ENCODE peak calls at places on chromosome 11, in seven cellular contexts. K, V, I, P, W, B and A are unnamed samples.

GRCh38 chr11:33089776-33090175 is 50.4 kb downstream of the TCP11L1 start:
- DNase-seq in P (no peak), B (peak), I (peak), W (no peak), V (no peak), K (no peak), A (no peak)

GRCh38 chr11:24132471-24132870 is 364.4 kb upstream of the LUZP2 start:
- DNase-seq in V (no peak), W (no peak), I (no peak), B (no peak), P (no peak), K (no peak), A (no peak)

GRCh38 chr11:70456921-70457532 is 58.7 kb downstream of the CTTN start:
- DNase-seq in K (no peak), B (peak), W (peak), V (no peak), P (peak), I (peak), A (no peak)

GRCh38 chr11:1547467-1548098 is 24.5 kb downstream of the DUSP8 start:
- DNase-seq in B (no peak), P (no peak), I (no peak), W (no peak), V (no peak), K (no peak), A (no peak)

GRCh38 chr11:125062931-125063428 is at the start of gene SLC37A2:
- DNase-seq in K (peak), W (peak), V (peak), I (peak), B (peak), P (peak), A (no peak)

GRCh38 chr11:54558919-54559318 is 44.9 kb downstream of the OR4C46 start:
- DNase-seq in P (no peak), K (no peak), W (no peak), B (no peak), V (no peak), I (no peak), A (no peak)

GRCh38 chr11:60482361-60482760 is 10.2 kb upstream of the MS4A12 start:
- DNase-seq in W (no peak), P (no peak), B (peak), I (no peak), K (no peak), V (no peak), A (no peak)

GRCh38 chr11:2803186-2804057 is 82.2 kb downstream of the CDKN1C start:
- DNase-seq in K (peak), B (no peak), P (peak), I (no peak), V (no peak), W (no peak), A (no peak)

GRCh38 chr11:105456950-105457349 is 152.9 kb upstream of the GRIA4 start:
- DNase-seq in K (no peak), B (no peak), P (no peak), I (no peak), W (no peak), V (no peak), A (no peak)

GRCh38 chr11:127247261-127247660 is 246.7 kb upstream of the KIRREL3 start:
- DNase-seq in P (no peak), W (no peak), I (no peak), B (no peak), K (no peak), V (no peak), A (no peak)

GRCh38 chr11:134412508-134413333 is 679 bp upstream of the B3GAT1 start:
- DNase-seq in W (no peak), K (peak), B (no peak), I (no peak), P (no peak), V (no peak), A (no peak)

GRCh38 chr11:120326845-120327281 is 1.8 kb downstream of the TLCD5 start:
- DNase-seq in B (no peak), W (peak), V (peak), P (no peak), I (peak), K (no peak), A (no peak)

GRCh38 chr11:62980133-62980760 is 4.5 kb downstream of the SLC22A6 start:
- DNase-seq in V (no peak), B (no peak), W (peak), K (no peak), P (no peak), I (peak), A (no peak)

GRCh38 chr11:97962758-97963157 is 1058.0 kb upstream of the CNTN5 start:
- DNase-seq in P (no peak), V (no peak), B (no peak), K (no peak), W (no peak), I (no peak), A (no peak)

GRCh38 chr11:30387891-30388861 is 65.3 kb downstream of the ARL14EP start:
- DNase-seq in I (no peak), V (no peak), B (no peak), K (no peak), P (no peak), W (no peak), A (no peak)

GRCh38 chr11:59009661-59010060 is 70.4 kb downstream of the GLYATL1 start:
- DNase-seq in P (no peak), B (peak), W (no peak), K (no peak), V (no peak), I (no peak), A (no peak)

GRCh38 chr11:71309611-71310010 is 57.2 kb upstream of the SHANK2 start:
- DNase-seq in B (no peak), V (no peak), P (peak), I (no peak), W (no peak), K (peak), A (no peak)

GRCh38 chr11:68968306-68969255 is 12.2 kb downstream of the MRGPRD start:
- DNase-seq in K (peak), W (no peak), I (no peak), B (no peak), P (peak), V (no peak), A (no peak)

GRCh38 chr11:40186401-40187091 is 1272.9 kb downstream of the LRRC4C start:
- DNase-seq in P (no peak), I (no peak), K (no peak), V (no peak), W (no peak), B (no peak), A (no peak)

GRCh38 chr11:27505781-27506180 is 788 bp downstream of the LIN7C start:
- DNase-seq in B (no peak), K (no peak), P (no peak), V (no peak), W (no peak), I (no peak), A (no peak)

GRCh38 chr11:126419801-126420729 is 64.6 kb downstream of the ST3GAL4 start:
- DNase-seq in P (no peak), W (peak), V (peak), I (peak), B (peak), K (no peak), A (no peak)

GRCh38 chr11:91305402-91305801 is 919.2 kb upstream of the FAT3 start:
- DNase-seq in V (no peak), W (no peak), P (no peak), K (no peak), B (no peak), I (no peak), A (no peak)

GRCh38 chr11:59706518-59707285 is 6.9 kb downstream of the OR10V1 start:
- DNase-seq in I (peak), B (no peak), V (no peak), W (peak), K (no peak), P (no peak), A (peak)

GRCh38 chr11:57460756-57461749 is 725 bp downstream of the RTN4RL2 start:
- DNase-seq in V (peak), I (no peak), K (peak), B (no peak), W (no peak), P (no peak), A (no peak)

GRCh38 chr11:57638811-57639320 is 10.8 kb downstream of the YPEL4 start:
- DNase-seq in V (no peak), I (peak), B (no peak), W (peak), K (no peak), P (peak), A (no peak)

GRCh38 chr11:707817-708420 is 1.9 kb downstream of the EPS8L2 start:
- DNase-seq in K (peak), I (no peak), V (no peak), W (no peak), B (no peak), P (no peak), A (no peak)

GRCh38 chr11:32149748-32150147 is 58.9 kb downstream of the RCN1 start:
- DNase-seq in K (no peak), I (no peak), V (no peak), B (no peak), P (no peak), W (no peak), A (no peak)

GRCh38 chr11:69075421-69076128 is 26.8 kb downstream of the TPCN2 start:
- DNase-seq in B (no peak), P (no peak), W (peak), V (no peak), K (no peak), I (peak), A (no peak)

GRCh38 chr11:132410383-132410782 is 1040.0 kb downstream of the NTM start:
- DNase-seq in V (no peak), I (no peak), B (no peak), P (no peak), W (no peak), K (no peak), A (no peak)
- TF ChIP-seq CTCF in V (no peak), I (no peak), B (no peak), P (no peak), W (no peak), K (no peak), A (no peak)

DNA sequence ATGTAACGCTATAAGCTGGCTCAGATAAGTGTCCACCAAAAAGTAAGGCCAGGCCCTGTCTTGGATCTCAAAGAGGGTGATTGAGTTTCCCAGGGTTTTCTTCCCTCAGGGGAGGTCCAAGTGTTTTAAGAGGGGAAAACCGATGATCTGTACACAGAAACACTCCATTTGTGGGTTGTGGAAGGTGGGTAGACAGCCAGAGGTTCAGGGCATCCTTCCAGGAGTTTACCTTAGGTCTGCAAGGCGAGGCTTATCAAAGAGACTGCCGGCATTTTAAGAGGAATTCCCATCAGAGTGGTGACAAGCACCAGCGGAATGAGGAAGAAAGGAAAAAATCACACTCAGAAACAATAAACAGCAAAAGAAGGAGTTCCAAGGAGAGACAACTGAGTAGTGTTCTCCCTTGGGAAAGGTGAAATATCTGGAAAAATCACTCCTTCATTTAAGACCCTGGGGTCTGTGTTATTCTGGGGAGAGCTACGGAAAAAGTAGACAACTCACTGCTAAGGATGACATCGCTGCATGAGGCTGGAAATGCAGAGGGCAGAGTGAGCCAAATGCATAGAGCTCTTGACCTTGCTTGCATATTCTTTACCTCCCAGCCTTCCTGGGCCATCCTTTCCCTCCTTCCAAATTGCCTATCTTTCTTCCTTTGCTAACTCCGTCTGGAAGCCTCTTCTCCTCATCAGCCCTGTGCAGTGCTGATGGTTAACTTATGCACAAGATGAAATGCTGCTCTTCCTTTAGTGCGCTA is 22.1 kb upstream of the MMP7 start:
- DNase-seq in V (no peak), P (no peak), K (no peak), B (no peak), W (no peak), I (no peak), A (no peak)
- H3K4me3 ChIP-seq in V (no peak), P (no peak), K (no peak), B (no peak), W (no peak), I (no peak), A (no peak)

DNA sequence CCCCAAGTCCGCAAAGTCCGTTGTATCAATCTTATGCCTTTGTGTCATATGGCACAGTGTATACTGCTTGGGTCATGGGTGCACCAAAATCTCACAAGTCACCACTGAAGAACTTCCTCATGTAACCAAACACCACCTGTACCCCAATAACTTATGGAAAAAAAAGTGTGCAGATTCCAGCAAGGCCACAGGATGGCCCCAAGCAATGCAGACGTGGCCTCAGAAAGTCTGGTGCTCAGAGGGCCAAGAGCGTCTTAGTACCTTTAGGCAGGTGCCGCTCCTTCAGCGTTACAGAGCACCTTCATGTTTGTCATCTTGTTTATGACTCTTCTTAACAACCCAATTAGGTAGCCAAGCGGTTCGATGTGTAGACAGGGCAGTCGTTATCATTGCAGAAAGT is 65.3 kb downstream of the PRDM11 start:
- DNase-seq in I (no peak), W (no peak), K (no peak), B (no peak), V (no peak), P (no peak), A (no peak)
- TF ChIP-seq CTCF in I (peak), W (no peak), K (no peak), B (no peak), V (peak), P (no peak), A (peak)

DNA sequence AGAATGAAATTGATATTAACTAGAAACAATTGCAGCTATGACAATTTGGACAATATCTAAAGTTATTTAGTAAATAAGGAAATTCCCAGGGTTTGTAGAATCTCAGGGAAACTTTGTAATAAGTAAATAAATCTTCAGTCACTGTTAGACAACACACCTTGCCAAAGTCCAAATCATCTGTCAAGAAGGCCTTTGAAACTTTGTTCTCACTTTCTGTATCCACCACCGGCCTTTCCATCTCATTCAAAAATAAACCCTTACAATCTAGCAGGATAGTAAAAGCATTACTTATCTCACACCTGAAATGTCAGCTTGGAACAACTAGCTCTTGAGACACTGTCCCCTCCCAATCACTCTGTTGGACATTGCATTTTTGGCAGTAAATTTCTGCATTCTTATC is 7.9 kb downstream of the NNMT start:
- DNase-seq in B (no peak), W (peak), P (no peak), V (no peak), I (no peak), K (no peak), A (no peak)
- H3K4me3 ChIP-seq in B (no peak), W (no peak), P (peak), V (no peak), I (no peak), K (no peak), A (peak)

GRCh38 chr11:35799655-35800054 is 137.1 kb downstream of the TRIM44 start:
- DNase-seq in B (no peak), W (no peak), P (no peak), K (no peak), V (no peak), I (no peak), A (no peak)
- TF ChIP-seq CTCF in B (no peak), W (peak), P (peak), K (no peak), V (no peak), I (peak), A (peak)

GRCh38 chr11:61971177-61972111 is 4.0 kb upstream of the FTH1 start:
- DNase-seq in B (peak), K (peak), I (peak), V (peak), P (peak), W (peak), A (peak)
- H3K4me3 ChIP-seq in B (peak), K (no peak), I (no peak), V (peak), P (peak), W (no peak), A (peak)

DNA sequence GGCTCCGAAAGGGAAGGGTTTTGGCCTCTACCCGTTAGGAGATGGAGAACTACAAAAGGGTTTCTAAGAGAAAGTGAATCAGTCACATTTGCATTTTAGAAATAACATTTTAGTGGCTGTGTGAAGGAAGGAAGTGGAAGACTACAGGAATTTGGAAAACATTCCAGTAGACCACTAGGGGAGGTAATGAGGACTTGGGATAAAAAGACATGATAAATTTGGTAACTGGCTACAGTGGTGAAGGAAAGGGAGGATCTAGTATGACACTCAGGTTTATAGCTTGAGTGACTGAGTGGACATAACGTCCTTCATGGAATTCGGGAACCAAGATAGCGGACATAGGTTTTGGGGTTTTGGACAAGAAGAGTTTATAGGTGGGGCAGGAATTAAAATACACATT is 7.0 kb upstream of the RRM1 start:
- DNase-seq in W (no peak), B (no peak), I (no peak), K (no peak), P (no peak), V (no peak), A (no peak)
- TF ChIP-seq CTCF in W (peak), B (no peak), I (peak), K (no peak), P (no peak), V (no peak), A (peak)

DNA sequence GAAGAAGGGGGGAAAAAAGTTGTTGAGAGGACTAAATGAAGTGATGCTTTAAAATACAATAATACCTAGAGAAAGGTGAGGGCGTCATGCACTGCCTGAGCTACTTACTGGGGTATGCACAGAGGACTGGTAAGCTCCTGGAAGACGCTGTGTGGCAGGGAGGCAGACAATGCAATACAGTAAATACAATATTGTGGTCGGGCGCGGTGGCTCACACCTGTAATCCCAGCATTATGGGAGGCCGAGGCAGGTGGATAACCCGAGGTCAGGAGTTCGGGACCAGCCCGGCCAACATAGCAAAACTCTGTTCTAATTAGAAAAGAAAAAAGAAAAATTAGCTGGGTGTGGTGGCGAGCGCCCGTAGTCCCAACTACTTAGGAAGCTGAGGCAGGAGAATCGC is 683 bp upstream of the SYTL2 start:
- DNase-seq in W (no peak), P (no peak), V (no peak), I (no peak), B (no peak), K (no peak), A (no peak)
- H3K4me3 ChIP-seq in W (peak), P (peak), V (no peak), I (peak), B (no peak), K (no peak), A (peak)

GRCh38 chr11:87466228-87466627 is 428.5 kb downstream of the TMEM135 start:
- DNase-seq in W (peak), B (no peak), K (no peak), P (no peak), I (no peak), V (no peak), A (no peak)

GRCh38 chr11:87460269-87460668 is 422.5 kb downstream of the TMEM135 start:
- DNase-seq in W (no peak), B (no peak), P (no peak), I (no peak), K (no peak), V (no peak), A (no peak)

GRCh38 chr11:87462171-87462570 is 424.4 kb downstream of the TMEM135 start:
- DNase-seq in V (no peak), I (no peak), W (no peak), P (no peak), B (no peak), K (no peak), A (no peak)

GRCh38 chr11:87460842-87461637 is 423.3 kb downstream of the TMEM135 start:
- DNase-seq in I (no peak), V (no peak), P (no peak), W (no peak), B (no peak), K (no peak), A (no peak)

DNA sequence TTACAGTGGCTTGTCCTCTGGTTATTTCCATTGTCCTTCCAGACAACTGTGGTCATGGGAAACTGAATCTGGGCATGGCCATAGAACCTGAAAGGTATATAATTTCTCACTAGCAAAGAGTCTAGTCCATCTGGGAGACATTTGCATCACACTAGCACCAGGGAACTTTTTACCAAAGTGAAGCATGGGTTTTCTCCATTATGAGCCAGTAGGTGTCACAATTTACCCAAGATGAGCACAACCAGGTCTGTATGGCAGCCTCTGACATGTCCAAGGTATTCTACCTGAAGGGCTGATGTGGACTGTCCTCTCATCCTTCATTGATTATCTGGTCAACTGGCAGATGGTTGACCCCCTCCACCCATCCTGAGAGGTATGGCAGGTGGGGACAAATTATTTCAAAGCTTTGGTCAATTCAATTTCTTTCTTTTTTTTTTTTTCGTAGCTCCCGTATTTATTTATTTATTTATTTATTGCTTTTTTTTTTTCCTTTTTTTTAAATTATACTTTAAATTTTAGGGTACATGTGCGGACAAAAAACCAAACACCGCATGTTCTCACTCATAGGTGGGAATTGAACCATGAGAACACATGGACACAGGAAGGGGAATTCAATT is 425.9 kb downstream of the TMEM135 start:
- DNase-seq in B (peak), P (no peak), K (no peak), V (no peak), W (peak), I (peak), A (no peak)
- TF ChIP-seq CTCF in B (peak), P (no peak), K (no peak), V (peak), W (peak), I (peak), A (peak)